ENCODE peak calls at places on chromosomes 3 and 15, in ten cellular contexts. Q is naive thymus-derived CD4-positive, alpha-beta T cell; E is psoas muscle; Z is CD8-positive, alpha-beta memory T cell; P is stomach; D is IMR-90; L is MM.1S; W is breast epithelium; N is mesendoderm; V is heart left ventricle. J is an unnamed sample.

GRCh38 chr3:175329373-175329772 is 470.2 kb downstream of the NAALADL2 start:
- DNase-seq in Q (no peak), E (no peak), Z (no peak), P (no peak), D (no peak), L (no peak), W (no peak), N (no peak), V (no peak), J (no peak)

GRCh38 chr3:42668403-42668740 is 14.9 kb downstream of the ZBTB47 start:
- DNase-seq in Q (no peak), E (no peak), Z (no peak), P (peak; percentile 8), D (no peak), L (no peak), W (no peak), N (no peak), V (peak; percentile 21), J (no peak)

GRCh38 chr15:79282371-79283251 is at the start of gene ANKRD34C:
- DNase-seq in Q (no peak), E (no peak), Z (no peak), P (no peak), D (no peak), L (no peak), W (no peak), N (no peak), V (peak; percentile 58), J (no peak)

GRCh38 chr3:150286390-150287147 is 121.5 kb upstream of the TSC22D2 start:
- DNase-seq in Q (peak; percentile 17), E (no peak), Z (peak; percentile 45), P (no peak), D (peak; percentile 51), L (peak; percentile 67), W (no peak), N (peak; percentile 84), V (no peak), J (peak; percentile 43)

GRCh38 chr3:162719684-162720341 is 1223.2 kb downstream of the OTOL1 start:
- DNase-seq in Q (no peak), E (no peak), Z (no peak), P (no peak), D (peak; percentile 97), L (no peak), W (no peak), N (peak; percentile 27), V (no peak), J (no peak)

GRCh38 chr3:106379251-106379750 is 510.5 kb upstream of the CBLB start:
- DNase-seq in Q (no peak), E (no peak), Z (no peak), P (no peak), D (no peak), L (no peak), W (no peak), N (no peak), V (no peak), J (no peak)

GRCh38 chr3:13645791-13646637 is 97.1 kb downstream of the FBLN2 start:
- DNase-seq in Q (no peak), E (no peak), Z (no peak), P (no peak), D (no peak), L (no peak), W (no peak), N (no peak), V (no peak), J (no peak)

GRCh38 chr3:119148493-119149180 is 2.7 kb downstream of the TEX55 start:
- DNase-seq in Q (no peak), E (no peak), Z (no peak), P (no peak), D (peak; percentile 79), L (no peak), W (no peak), N (no peak), V (no peak), J (no peak)

GRCh38 chr3:4981160-4981687 is 2.0 kb downstream of the BHLHE40 start:
- DNase-seq in Q (no peak), E (no peak), Z (no peak), P (no peak), D (peak; percentile 34), L (no peak), W (no peak), N (no peak), V (no peak), J (no peak)

GRCh38 chr15:68594533-68595259 is 15.9 kb downstream of the CORO2B start:
- DNase-seq in Q (no peak), E (peak; percentile 10), Z (no peak), P (no peak), D (peak; percentile 39), L (no peak), W (no peak), N (no peak), V (no peak), J (no peak)
- H3K27ac ChIP-seq in Q (no peak overlapping the region), E (no peak overlapping the region), Z (no peak overlapping the region), P (no peak overlapping the region), D (no peak overlapping the region), L (no peak overlapping the region), W (peak overlapping the region; percentile 7), N (no peak overlapping the region), V (no peak overlapping the region), J (no peak overlapping the region)

GRCh38 chr3:151318313-151318712 is 1.7 kb upstream of the GPR87 start:
- DNase-seq in Q (no peak), E (no peak), Z (no peak), P (no peak), D (peak; percentile 67), L (no peak), W (no peak), N (no peak), V (no peak), J (no peak)
- H3K4me1 ChIP-seq in Q (no peaks in the 10 kb centered on the region), E (no peaks in the 10 kb centered on the region), Z (no peaks in the 10 kb centered on the region), P (no peaks in the 10 kb centered on the region), D (peaks cover 14% of the 10 kb centered on the region), L (no peaks in the 10 kb centered on the region), W (no peaks in the 10 kb centered on the region), N (peaks cover 10% of the 10 kb centered on the region), V (no peaks in the 10 kb centered on the region), J (peaks cover 2% of the 10 kb centered on the region)

GRCh38 chr15:70259640-70260066 is 161.9 kb upstream of the TLE3 start:
- DNase-seq in Q (no peak), E (peak; percentile 41), Z (no peak), P (no peak), D (no peak), L (no peak), W (no peak), N (peak; percentile 74), V (no peak), J (peak; percentile 20)
- H3K27ac ChIP-seq in Q (no peak overlapping the region), E (no peak overlapping the region), Z (no peak overlapping the region), P (no peak overlapping the region), D (no peak overlapping the region), L (no peak overlapping the region), W (no peak overlapping the region), N (no peak overlapping the region), V (no peak overlapping the region), J (no peak overlapping the region)

GRCh38 chr3:122239112-122239511 is 55.6 kb downstream of the CASR start:
- DNase-seq in Q (no peak), E (no peak), Z (no peak), P (no peak), D (no peak), L (no peak), W (no peak), N (peak; percentile 15), V (no peak), J (no peak)
- H3K4me1 ChIP-seq in Q (no peaks in the 10 kb centered on the region), E (no peaks in the 10 kb centered on the region), Z (no peaks in the 10 kb centered on the region), P (no peaks in the 10 kb centered on the region), D (no peaks in the 10 kb centered on the region), L (no peaks in the 10 kb centered on the region), W (no peaks in the 10 kb centered on the region), N (no peaks in the 10 kb centered on the region), V (no peaks in the 10 kb centered on the region), J (no peaks in the 10 kb centered on the region)

DNA sequence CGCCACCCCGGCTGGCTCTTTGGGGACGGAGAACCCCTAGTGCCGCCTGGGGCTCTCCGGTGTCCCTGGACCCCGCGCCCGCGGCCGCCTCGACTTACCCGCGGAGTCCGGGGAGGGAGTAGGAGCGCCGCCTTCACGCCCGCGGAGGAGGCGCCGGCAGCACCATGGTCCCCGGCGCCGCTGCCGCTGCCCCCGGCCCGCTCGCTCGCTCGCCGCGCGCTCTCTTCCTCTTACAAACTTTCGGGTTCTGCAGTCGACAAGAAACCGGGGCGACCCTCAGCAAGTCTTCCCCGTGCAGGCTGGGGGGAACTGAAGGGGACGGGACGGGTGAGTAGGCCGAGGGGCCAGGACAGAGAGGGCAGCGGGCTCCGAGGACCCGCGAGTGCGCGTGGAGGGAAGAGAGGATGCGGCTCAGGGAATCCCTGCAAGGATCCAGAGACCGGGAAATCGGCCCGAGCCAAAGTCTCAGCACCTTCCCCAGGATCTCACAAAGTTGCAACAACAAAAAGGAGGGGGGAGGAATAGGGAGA is 2.0 kb downstream of the FOXP1 start:
- DNase-seq in Q (peak; percentile 27), E (peak; percentile 71), Z (peak; percentile 52), P (peak; percentile 42), D (no peak), L (no peak), W (peak; percentile 54), N (peak; percentile 65), V (peak; percentile 78), J (no peak)
- H3K27ac ChIP-seq in Q (peak overlapping the region; percentile 85), E (peak overlapping the region; percentile 93), Z (peak overlapping the region; percentile 40), P (peak overlapping the region; percentile 100), D (peak overlapping the region; percentile 98), L (no peak overlapping the region), W (peak overlapping the region; percentile 98), N (peak overlapping the region; percentile 72), V (peak overlapping the region; percentile 98), J (no peak overlapping the region)

GRCh38 chr3:185934726-185935464 is 2.9 kb downstream of the TRA2B start:
- DNase-seq in Q (no peak), E (no peak), Z (no peak), P (no peak), D (peak; percentile 55), L (no peak), W (no peak), N (no peak), V (no peak), J (no peak)
- H3K4me1 ChIP-seq in Q (peaks cover 38% of the 10 kb centered on the region), E (peaks cover 47% of the 10 kb centered on the region), Z (peaks cover 52% of the 10 kb centered on the region), P (peaks cover 49% of the 10 kb centered on the region), D (peaks cover 12% of the 10 kb centered on the region), L (peaks cover 43% of the 10 kb centered on the region), W (no peaks in the 10 kb centered on the region), N (peaks cover 7% of the 10 kb centered on the region), V (peaks cover 49% of the 10 kb centered on the region), J (peaks cover 1% of the 10 kb centered on the region)

GRCh38 chr3:72887378-72887722 is 496 bp upstream of the GXYLT2 start:
- DNase-seq in Q (no peak), E (no peak), Z (no peak), P (no peak), D (no peak), L (no peak), W (no peak), N (no peak), V (no peak), J (no peak)
- H3K27ac ChIP-seq in Q (no peak overlapping the region), E (peak overlapping the region; percentile 6), Z (no peak overlapping the region), P (no peak overlapping the region), D (peak overlapping the region; percentile 9), L (no peak overlapping the region), W (peak overlapping the region; percentile 88), N (no peak overlapping the region), V (peak overlapping the region; percentile 65), J (no peak overlapping the region)

J was measured in iPS DF 6.9.